ENCODE peak calls at places on chromosomes 2 and 18, in eight cellular contexts. N is neuronal stem cell, U is neural progenitor cell, D is PC-3, H is GM23248, I is fibroblast of lung, Q is HepG2, A is mesenchymal stem cell. C is an unnamed sample.
A peak's percentile ranks its signal among the peaks of the same experiment; 100 is the strongest.

GRCh38 chr2:174840436-174840835 is 76.2 kb upstream of the CHRNA1 start:
- DNase-seq in H (peak; percentile 74), I (peak; percentile 66), U (no peak), A (peak; percentile 81), Q (no peak), D (no peak), N (no peak), C (no peak)

GRCh38 chr18:48326901-48327675 is 82.1 kb downstream of the ZBTB7C start:
- DNase-seq in I (peak; percentile 46), Q (no peak), N (no peak), H (peak; percentile 76), D (peak; percentile 5), U (no peak), A (peak; percentile 57), C (no peak)

GRCh38 chr18:33951031-33951430 is 273.7 kb downstream of the NOL4 start:
- DNase-seq in U (no peak), N (no peak), I (peak; percentile 2), H (no peak), Q (no peak), A (no peak), D (no peak), C (no peak)

GRCh38 chr2:86298411-86299390 is 38.7 kb downstream of the REEP1 start:
- DNase-seq in U (peak; percentile 55), A (no peak), D (peak; percentile 16), Q (peak; percentile 38), N (no peak), H (peak; percentile 40), I (no peak), C (no peak)

GRCh38 chr18:54003195-54003594 is 221.3 kb downstream of the MBD2 start:
- DNase-seq in I (no peak), D (no peak), N (no peak), U (no peak), H (no peak), Q (no peak), A (no peak), C (no peak)

GRCh38 chr18:56919190-56919589 is 227.7 kb upstream of the BOD1L2 start:
- DNase-seq in Q (no peak), D (no peak), A (no peak), N (no peak), H (no peak), U (no peak), I (no peak), C (no peak)

GRCh38 chr2:16259010-16259409 is 318.7 kb downstream of the MYCN start:
- DNase-seq in Q (no peak), H (no peak), N (no peak), U (no peak), A (no peak), I (no peak), D (no peak), C (no peak)

GRCh38 chr2:45096996-45097395 is 87.7 kb upstream of the SIX2 start:
- DNase-seq in H (no peak), I (no peak), Q (no peak), A (no peak), D (no peak), U (no peak), N (no peak), C (no peak)

GRCh38 chr2:162490795-162491470 is 147.0 kb downstream of the GCA start:
- DNase-seq in D (no peak), I (no peak), Q (no peak), N (no peak), U (no peak), A (no peak), H (no peak), C (no peak)

GRCh38 chr18:35511428-35511827 is 13.7 kb upstream of the INO80C start:
- DNase-seq in A (no peak), I (no peak), Q (no peak), H (no peak), N (no peak), D (no peak), U (no peak), C (no peak)

GRCh38 chr18:35513181-35513932 is 15.6 kb upstream of the INO80C start:
- DNase-seq in U (peak; percentile 43), N (no peak), Q (no peak), A (peak; percentile 68), D (peak; percentile 17), H (peak; percentile 95), I (peak; percentile 52), C (no peak)

GRCh38 chr18:35512761-35513160 is 15.0 kb upstream of the INO80C start:
- DNase-seq in U (no peak), H (no peak), I (no peak), N (no peak), Q (no peak), A (no peak), D (no peak), C (no peak)

GRCh38 chr18:35510071-35511010 is 12.6 kb upstream of the INO80C start:
- DNase-seq in H (no peak), U (no peak), Q (no peak), A (peak; percentile 32), I (no peak), N (no peak), D (no peak), C (no peak)

DNA sequence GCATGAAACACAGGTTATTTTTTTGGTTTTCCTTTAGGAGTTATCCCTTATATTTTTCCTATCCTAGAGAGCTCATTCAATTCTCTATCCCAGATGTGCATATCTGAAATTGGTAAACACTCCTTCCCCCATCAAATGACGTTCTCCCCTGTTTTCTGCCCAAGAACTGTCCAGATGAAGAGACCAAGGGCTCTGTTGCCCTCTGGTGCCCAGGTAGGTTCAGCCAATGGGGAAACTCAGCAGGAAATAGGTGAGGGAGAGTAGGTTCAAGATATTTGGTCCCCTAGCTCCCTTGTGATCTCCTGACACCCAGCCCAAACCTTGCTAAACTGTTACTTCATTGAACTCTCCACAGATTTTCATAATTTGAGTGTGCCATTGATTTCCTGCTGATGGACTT is 14.1 kb upstream of the INO80C start:
- DNase-seq in Q (no peak), A (no peak), H (no peak), I (no peak), U (no peak), D (peak; percentile 3), N (no peak), C (no peak)
- H2AFZ ChIP-seq in Q (no peak overlapping the region), A (no peak overlapping the region), H (no peak overlapping the region), I (no peak overlapping the region), U (no peak overlapping the region), D (no peak overlapping the region), N (no peak overlapping the region), C (no peak overlapping the region)

GRCh38 chr18:21972281-21972680 is 197.1 kb upstream of the GATA6 start:
- DNase-seq in U (no peak), D (no peak), Q (no peak), N (no peak), I (no peak), A (no peak), H (no peak), C (no peak)
- H3K9ac ChIP-seq in U (no peak overlapping the region), D (no peak overlapping the region), Q (no peak overlapping the region), N (no peak overlapping the region), I (no peak overlapping the region), A (no peak overlapping the region), H (no peak overlapping the region), C (no peak overlapping the region)

DNA sequence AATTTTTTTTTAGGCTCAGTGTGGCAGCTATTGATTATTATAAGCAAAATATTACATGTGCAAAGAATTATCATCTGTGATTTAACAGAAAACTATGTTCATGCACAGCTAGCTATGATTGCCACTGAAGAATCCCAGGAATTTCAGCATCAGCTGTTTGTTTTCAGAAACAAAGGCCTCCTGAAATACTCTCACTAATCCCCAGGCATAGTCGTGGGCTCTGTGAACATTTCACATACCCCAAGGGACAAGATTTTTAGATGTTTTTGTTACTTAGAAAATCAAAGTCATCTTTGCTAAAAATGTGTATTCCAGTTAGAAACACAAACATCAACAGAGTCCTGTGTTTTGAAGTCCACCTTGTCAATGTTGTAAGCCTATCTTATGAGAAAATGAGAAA is 156.1 kb downstream of the MYO1B start:
- DNase-seq in A (no peak), Q (peak; percentile 29), N (peak; percentile 51), H (peak; percentile 58), D (no peak), I (no peak), U (peak; percentile 75), C (no peak)
- H2AFZ ChIP-seq in A (no peak overlapping the region), Q (no peak overlapping the region), N (no peak overlapping the region), H (no peak overlapping the region), D (no peak overlapping the region), I (no peak overlapping the region), U (no peak overlapping the region), C (no peak overlapping the region)

GRCh38 chr2:55418072-55418471 is 1.6 kb downstream of the CCDC88A start:
- DNase-seq in H (peak; percentile 44), A (peak; percentile 22), D (no peak), N (no peak), Q (no peak), U (no peak), I (peak; percentile 38), C (no peak)
- H3K9ac ChIP-seq in H (peak overlapping the region; percentile 84), A (peak overlapping the region; percentile 94), D (peak overlapping the region; percentile 63), N (no peak overlapping the region), Q (peak overlapping the region; percentile 86), U (peak overlapping the region; percentile 84), I (no peak overlapping the region), C (peak overlapping the region; percentile 85)

DNA sequence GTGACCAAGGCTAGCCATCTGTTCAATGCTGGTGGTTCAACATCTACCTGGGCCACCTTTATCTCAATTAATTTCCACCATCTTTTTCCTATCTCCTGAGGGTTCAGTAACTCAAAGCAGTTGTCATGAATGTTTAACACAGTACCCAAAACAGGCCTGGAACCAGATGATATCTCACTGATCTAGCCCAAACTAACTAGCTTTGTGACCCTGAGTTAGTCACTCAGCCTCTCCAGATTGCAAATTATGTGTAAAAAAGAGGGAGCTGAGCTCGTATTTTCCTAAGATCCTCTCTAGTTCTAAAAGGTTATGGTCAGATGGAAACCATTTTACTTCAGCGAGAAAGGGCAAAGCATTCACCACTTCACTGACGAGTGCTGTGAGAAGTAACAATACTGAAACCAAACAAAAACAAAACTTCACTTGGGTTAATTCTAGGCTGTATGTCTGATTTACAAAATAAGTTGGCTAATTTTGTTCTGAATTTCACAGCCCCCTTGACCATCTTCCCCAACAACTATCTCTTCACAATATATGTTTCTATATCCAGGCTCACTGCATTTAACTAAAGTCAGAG is 14.8 kb downstream of the SPRED2 start:
- DNase-seq in Q (no peak), I (no peak), A (no peak), H (no peak), U (no peak), N (no peak), D (no peak), C (no peak)
- H2AFZ ChIP-seq in Q (no peak overlapping the region), I (no peak overlapping the region), A (no peak overlapping the region), H (no peak overlapping the region), U (no peak overlapping the region), N (no peak overlapping the region), D (no peak overlapping the region), C (no peak overlapping the region)

GRCh38 chr2:223952280-223952968 is 4.8 kb upstream of the MRPL44 start:
- DNase-seq in I (no peak), Q (no peak), D (no peak), U (peak; percentile 89), H (no peak), A (no peak), N (peak; percentile 45), C (no peak)
- H3K9ac ChIP-seq in I (no peak overlapping the region), Q (no peak overlapping the region), D (no peak overlapping the region), U (no peak overlapping the region), H (no peak overlapping the region), A (no peak overlapping the region), N (no peak overlapping the region), C (no peak overlapping the region)

C was measured in keratinocyte.